ENCODE peak calls at places on chromosomes 11 and 22, in eight cellular contexts. E is right lobe of liver; V is IMR-90; Q is GM23248; B is CD8-positive, alpha-beta memory T cell; S is PC-3; D is fibroblast of lung; C is tibial nerve. W is an unnamed sample.
A peak's percentile ranks its signal among the peaks of the same experiment; 100 is the strongest.

GRCh38 chr22:38104084-38104483 is 6.4 kb downstream of the BAIAP2L2 start:
- DNase-seq in E (no peak), V (peak; percentile 11), Q (peak; percentile 47), B (no peak), S (peak; percentile 31), D (no peak), C (no peak), W (no peak)

GRCh38 chr11:88538088-88538487 is 200.6 kb upstream of the CTSC start:
- DNase-seq in E (no peak), V (peak; percentile 56), Q (peak; percentile 78), B (no peak), S (peak; percentile 88), D (peak; percentile 38), C (no peak), W (no peak)

GRCh38 chr11:63573881-63574855 is 11.0 kb upstream of the PLAAT2 start:
- DNase-seq in E (peak; percentile 62), V (peak; percentile 85), Q (peak; percentile 77), B (peak; percentile 6), S (no peak), D (peak; percentile 66), C (peak; percentile 46), W (peak; percentile 98)

GRCh38 chr11:72243173-72243566 is 806 bp downstream of the PHOX2A start:
- DNase-seq in E (no peak), V (no peak), Q (no peak), B (no peak), S (no peak), D (no peak), C (no peak), W (no peak)

GRCh38 chr22:27564806-27565205 is 236.8 kb downstream of the MN1 start:
- DNase-seq in E (no peak), V (no peak), Q (no peak), B (no peak), S (peak; percentile 42), D (no peak), C (no peak), W (no peak)

GRCh38 chr22:32587449-32587848 is 112.8 kb downstream of the FBXO7 start:
- DNase-seq in E (no peak), V (no peak), Q (no peak), B (no peak), S (peak; percentile 27), D (peak; percentile 39), C (peak; percentile 69), W (peak; percentile 4)

GRCh38 chr22:46737976-46738641 is at the start of gene CERK:
- DNase-seq in E (peak; percentile 83), V (peak; percentile 62), Q (peak; percentile 72), B (peak; percentile 75), S (peak; percentile 35), D (peak; percentile 71), C (peak; percentile 57), W (peak; percentile 72)

GRCh38 chr11:115464269-115464668 is 39.9 kb downstream of the CADM1 start:
- DNase-seq in E (no peak), V (peak; percentile 69), Q (no peak), B (no peak), S (no peak), D (peak; percentile 93), C (no peak), W (no peak)

GRCh38 chr11:95248666-95249467 is 17.9 kb upstream of the SESN3 start:
- DNase-seq in E (no peak), V (no peak), Q (no peak), B (no peak), S (no peak), D (no peak), C (no peak), W (no peak)

GRCh38 chr22:42188808-42189447 is 58.3 kb upstream of the CYP2D6 start:
- DNase-seq in E (no peak), V (peak; percentile 55), Q (peak; percentile 60), B (no peak), S (peak; percentile 60), D (peak; percentile 68), C (no peak), W (peak; percentile 75)

GRCh38 chr22:42185915-42186439 is 55.4 kb upstream of the CYP2D6 start:
- DNase-seq in E (no peak), V (no peak), Q (peak; percentile 8), B (no peak), S (no peak), D (no peak), C (no peak), W (no peak)

GRCh38 chr22:42180349-42180842 is 49.8 kb upstream of the CYP2D6 start:
- DNase-seq in E (no peak), V (peak; percentile 34), Q (peak; percentile 66), B (peak; percentile 46), S (no peak), D (peak; percentile 36), C (peak; percentile 53), W (peak; percentile 42)

GRCh38 chr22:42187646-42188045 is 57.0 kb upstream of the CYP2D6 start:
- DNase-seq in E (no peak), V (no peak), Q (no peak), B (no peak), S (no peak), D (no peak), C (no peak), W (no peak)

DNA sequence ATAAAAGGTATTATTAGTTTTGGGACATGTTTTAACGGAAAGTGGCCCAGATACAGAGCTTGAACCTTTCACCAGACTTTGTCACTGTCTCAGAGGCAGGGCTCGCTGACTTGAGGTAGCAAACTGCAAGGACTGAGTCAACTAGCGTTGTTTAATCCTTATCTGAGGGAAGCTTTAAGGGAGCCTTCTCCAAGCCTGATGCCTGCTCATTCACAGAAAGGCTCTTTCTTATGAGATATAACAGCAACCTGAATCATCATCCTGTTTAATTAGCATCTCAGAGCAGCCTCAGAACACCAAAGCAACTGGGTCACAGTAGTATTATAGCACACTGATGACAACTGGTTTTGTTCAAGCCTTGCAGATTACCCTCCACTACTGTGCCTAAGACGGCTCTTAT is 54.2 kb upstream of the CYP2D6 start:
- DNase-seq in E (no peak), V (no peak), Q (peak; percentile 12), B (no peak), S (no peak), D (no peak), C (no peak), W (peak; percentile 49)
- H3K4me1 ChIP-seq in E (no peaks in the 10 kb centered on the region), V (peaks cover 10% of the 10 kb centered on the region), Q (peaks cover 21% of the 10 kb centered on the region), B (peaks cover 54% of the 10 kb centered on the region), S (peaks cover 10% of the 10 kb centered on the region), D (peaks cover 2% of the 10 kb centered on the region), C (peaks cover 5% of the 10 kb centered on the region), W (peaks cover 17% of the 10 kb centered on the region)

GRCh38 chr11:111629499-111629898 is 27.2 kb downstream of the SIK2 start:
- DNase-seq in E (no peak), V (no peak), Q (no peak), B (no peak), S (no peak), D (peak; percentile 63), C (no peak), W (no peak)

GRCh38 chr11:111623527-111624030 is 21.3 kb downstream of the SIK2 start:
- DNase-seq in E (no peak), V (no peak), Q (no peak), B (no peak), S (no peak), D (no peak), C (no peak), W (peak; percentile 98)

GRCh38 chr11:111631034-111631665 is 28.9 kb downstream of the SIK2 start:
- DNase-seq in E (no peak), V (peak; percentile 32), Q (peak; percentile 51), B (no peak), S (no peak), D (no peak), C (no peak), W (no peak)

GRCh38 chr11:111624602-111625001 is 22.4 kb downstream of the SIK2 start:
- DNase-seq in E (no peak), V (peak; percentile 40), Q (no peak), B (no peak), S (no peak), D (no peak), C (no peak), W (no peak)

DNA sequence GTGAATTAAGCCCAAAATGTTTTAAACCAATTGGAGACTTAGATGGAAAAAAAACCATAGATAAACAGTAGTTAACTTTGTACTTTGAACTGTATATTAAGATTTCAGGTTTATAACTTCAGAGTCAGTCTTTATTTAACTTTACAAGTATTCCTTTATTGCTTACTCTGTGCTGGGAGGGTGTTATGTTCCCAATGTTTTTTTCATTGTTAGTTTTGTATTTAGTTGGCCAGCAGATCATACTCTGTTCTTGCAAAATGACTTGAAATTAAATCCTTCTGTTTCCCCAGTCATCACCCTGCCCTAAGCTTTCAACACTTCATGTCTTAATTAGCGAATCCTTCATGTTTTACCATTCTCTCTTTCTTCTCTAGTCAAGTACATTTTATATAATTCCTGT is 25.3 kb downstream of the SIK2 start:
- DNase-seq in E (no peak), V (no peak), Q (no peak), B (no peak), S (no peak), D (no peak), C (no peak), W (peak; percentile 66)
- H3K36me3 ChIP-seq in E (no peaks in the 10 kb centered on the region), V (peaks cover 13% of the 10 kb centered on the region), Q (peaks cover 20% of the 10 kb centered on the region), B (no peaks in the 10 kb centered on the region), S (peaks cover 8% of the 10 kb centered on the region), D (no peaks in the 10 kb centered on the region), C (peaks cover 2% of the 10 kb centered on the region), W (no peaks in the 10 kb centered on the region)

DNA sequence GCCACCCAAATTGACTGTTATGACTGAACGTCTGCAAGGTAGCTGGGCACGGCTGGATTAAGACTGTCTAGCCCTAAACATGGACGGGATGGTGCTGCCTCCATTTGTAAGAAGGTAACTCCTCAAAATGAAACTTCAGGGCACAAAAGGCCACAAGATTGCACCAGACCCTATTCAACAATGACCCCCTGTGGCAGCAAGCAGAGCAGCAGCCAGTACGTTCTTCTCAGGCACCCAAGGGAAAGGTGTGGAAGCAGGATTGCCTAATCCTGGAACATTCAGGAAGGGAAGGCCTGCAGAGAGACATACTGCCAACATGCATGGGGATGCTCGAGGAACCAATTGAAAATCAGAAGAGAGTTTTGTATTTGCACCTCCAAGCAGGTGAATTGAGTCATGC is 4.5 kb upstream of the TBX10 start:
- DNase-seq in E (no peak), V (no peak), Q (peak; percentile 20), B (no peak), S (peak; percentile 39), D (no peak), C (no peak), W (peak; percentile 49)
- H3K4me3 ChIP-seq in E (no peak overlapping the region), V (no peak overlapping the region), Q (no peak overlapping the region), B (no peak overlapping the region), S (no peak overlapping the region), D (no peak overlapping the region), C (no peak overlapping the region), W (no peak overlapping the region)

DNA sequence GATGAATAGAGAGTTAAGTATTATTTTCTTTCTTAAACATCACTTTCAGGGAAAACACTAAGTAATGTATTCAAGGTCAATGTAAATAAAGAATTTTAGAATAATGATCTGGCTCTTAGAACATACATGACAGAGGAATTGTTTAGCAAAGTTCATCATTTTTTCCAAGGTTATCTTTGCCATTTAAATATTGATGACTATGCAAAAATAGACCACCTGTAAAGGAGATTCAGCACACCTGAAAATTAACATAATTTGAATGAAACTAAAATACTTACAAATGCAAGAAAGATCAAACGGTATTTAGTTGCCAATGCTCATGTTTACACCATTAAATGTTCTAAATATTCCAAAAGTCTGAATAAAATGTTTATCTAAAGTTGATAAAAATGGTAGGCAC is 782.6 kb upstream of the CHORDC1 start:
- DNase-seq in E (no peak), V (no peak), Q (no peak), B (no peak), S (no peak), D (no peak), C (no peak), W (no peak)
- H3K4me1 ChIP-seq in E (no peaks in the 10 kb centered on the region), V (no peaks in the 10 kb centered on the region), Q (no peaks in the 10 kb centered on the region), B (no peaks in the 10 kb centered on the region), S (no peaks in the 10 kb centered on the region), D (no peaks in the 10 kb centered on the region), C (no peaks in the 10 kb centered on the region), W (no peaks in the 10 kb centered on the region)

GRCh38 chr11:997907-998306 is 38.6 kb downstream of the MUC6 start:
- DNase-seq in E (no peak), V (no peak), Q (no peak), B (no peak), S (no peak), D (no peak), C (no peak), W (no peak)
- H3K36me3 ChIP-seq in E (peaks cover 56% of the 10 kb centered on the region), V (peaks cover 58% of the 10 kb centered on the region), Q (peaks cover 3% of the 10 kb centered on the region), B (peaks cover 13% of the 10 kb centered on the region), S (peaks cover 3% of the 10 kb centered on the region), D (peaks cover 20% of the 10 kb centered on the region), C (peaks cover 11% of the 10 kb centered on the region), W (peaks cover 15% of the 10 kb centered on the region)

W was measured in small intestine.